ENCODE peak calls at places on chromosomes 16 and 17, in seven cellular contexts. One of them, this sample, is unnamed.

GRCh38 chr17:26782153-26782552 is 511.8 kb upstream of the WSB1 start:
- DNase-seq in ovary: peak
- DNase-seq in astrocyte of the spinal cord: no peak
- DNase-seq in CD8-positive, alpha-beta T cell: no peak
- DNase-seq in fibroblast of pulmonary artery: no peak
- DNase-seq in colonic mucosa: no peak
- DNase-seq in Peyer's patch: no peak
- DNase-seq in this sample: no peak

GRCh38 chr17:78925662-78926555 is 722 bp upstream of the TIMP2 start:
- DNase-seq in CD8-positive, alpha-beta T cell: no peak
- DNase-seq in Peyer's patch: peak
- DNase-seq in fibroblast of pulmonary artery: peak
- DNase-seq in astrocyte of the spinal cord: peak
- DNase-seq in colonic mucosa: peak
- DNase-seq in ovary: peak
- DNase-seq in this sample: peak

GRCh38 chr16:49620158-49620867 is 235.6 kb downstream of the ZNF423 start:
- DNase-seq in fibroblast of pulmonary artery: peak
- DNase-seq in Peyer's patch: peak
- DNase-seq in astrocyte of the spinal cord: peak
- DNase-seq in ovary: peak
- DNase-seq in colonic mucosa: peak
- DNase-seq in CD8-positive, alpha-beta T cell: no peak
- DNase-seq in this sample: peak

GRCh38 chr16:1612320-1613111 is at the start of gene CRAMP1:
- DNase-seq in CD8-positive, alpha-beta T cell: no peak
- DNase-seq in colonic mucosa: peak
- DNase-seq in astrocyte of the spinal cord: no peak
- DNase-seq in Peyer's patch: peak
- DNase-seq in ovary: no peak
- DNase-seq in fibroblast of pulmonary artery: no peak
- DNase-seq in this sample: no peak

GRCh38 chr17:5816491-5816890 is 232.2 kb upstream of the NLRP1 start:
- DNase-seq in astrocyte of the spinal cord: no peak
- DNase-seq in CD8-positive, alpha-beta T cell: no peak
- DNase-seq in ovary: no peak
- DNase-seq in fibroblast of pulmonary artery: no peak
- DNase-seq in Peyer's patch: no peak
- DNase-seq in colonic mucosa: no peak
- DNase-seq in this sample: no peak

GRCh38 chr16:15033309-15033707 is 22.6 kb downstream of the NTAN1 start:
- DNase-seq in astrocyte of the spinal cord: no peak
- DNase-seq in fibroblast of pulmonary artery: no peak
- DNase-seq in CD8-positive, alpha-beta T cell: no peak
- DNase-seq in Peyer's patch: peak
- DNase-seq in colonic mucosa: no peak
- DNase-seq in ovary: no peak
- DNase-seq in this sample: no peak

GRCh38 chr17:67801626-67802175 is 23.6 kb upstream of the BPTF start:
- DNase-seq in astrocyte of the spinal cord: no peak
- DNase-seq in CD8-positive, alpha-beta T cell: no peak
- DNase-seq in Peyer's patch: no peak
- DNase-seq in fibroblast of pulmonary artery: no peak
- DNase-seq in colonic mucosa: no peak
- DNase-seq in ovary: no peak
- DNase-seq in this sample: no peak

GRCh38 chr17:46929413-46929812 is 6.5 kb downstream of the GOSR2 start:
- DNase-seq in CD8-positive, alpha-beta T cell: no peak
- DNase-seq in fibroblast of pulmonary artery: no peak
- DNase-seq in ovary: no peak
- DNase-seq in colonic mucosa: no peak
- DNase-seq in astrocyte of the spinal cord: no peak
- DNase-seq in Peyer's patch: peak
- DNase-seq in this sample: no peak

GRCh38 chr17:74599531-74599939 is 7.5 kb upstream of the CD300LD start:
- DNase-seq in colonic mucosa: no peak
- DNase-seq in Peyer's patch: peak
- DNase-seq in astrocyte of the spinal cord: no peak
- DNase-seq in CD8-positive, alpha-beta T cell: no peak
- DNase-seq in fibroblast of pulmonary artery: no peak
- DNase-seq in ovary: no peak
- DNase-seq in this sample: no peak

GRCh38 chr16:17396762-17397498 is 73.8 kb downstream of the XYLT1 start:
- DNase-seq in colonic mucosa: peak
- DNase-seq in astrocyte of the spinal cord: peak
- DNase-seq in CD8-positive, alpha-beta T cell: no peak
- DNase-seq in fibroblast of pulmonary artery: peak
- DNase-seq in Peyer's patch: peak
- DNase-seq in ovary: peak
- DNase-seq in this sample: peak

GRCh38 chr16:2983706-2984136 is 3.5 kb upstream of the PKMYT1 start:
- DNase-seq in astrocyte of the spinal cord: peak
- DNase-seq in colonic mucosa: peak
- DNase-seq in Peyer's patch: peak
- DNase-seq in fibroblast of pulmonary artery: peak
- DNase-seq in ovary: peak
- DNase-seq in CD8-positive, alpha-beta T cell: peak
- DNase-seq in this sample: peak

GRCh38 chr16:180101-180920 is at the start of gene HBQ1:
- DNase-seq in Peyer's patch: peak
- DNase-seq in fibroblast of pulmonary artery: peak
- DNase-seq in ovary: peak
- DNase-seq in CD8-positive, alpha-beta T cell: peak
- DNase-seq in colonic mucosa: no peak
- DNase-seq in astrocyte of the spinal cord: peak
- DNase-seq in this sample: no peak

GRCh38 chr16:14505846-14506245 is 124.2 kb downstream of the PARN start:
- DNase-seq in Peyer's patch: no peak
- DNase-seq in colonic mucosa: no peak
- DNase-seq in CD8-positive, alpha-beta T cell: no peak
- DNase-seq in astrocyte of the spinal cord: peak
- DNase-seq in ovary: no peak
- DNase-seq in fibroblast of pulmonary artery: peak
- DNase-seq in this sample: peak

GRCh38 chr17:28720247-28720996 is 637 bp downstream of the RPL23A start:
- DNase-seq in colonic mucosa: no peak
- DNase-seq in CD8-positive, alpha-beta T cell: no peak
- DNase-seq in ovary: no peak
- DNase-seq in Peyer's patch: no peak
- DNase-seq in fibroblast of pulmonary artery: no peak
- DNase-seq in astrocyte of the spinal cord: no peak
- DNase-seq in this sample: no peak

GRCh38 chr16:89859809-89860075 is 13.7 kb upstream of the TCF25 start:
- DNase-seq in ovary: no peak
- DNase-seq in Peyer's patch: no peak
- DNase-seq in fibroblast of pulmonary artery: no peak
- DNase-seq in astrocyte of the spinal cord: no peak
- DNase-seq in CD8-positive, alpha-beta T cell: no peak
- DNase-seq in colonic mucosa: no peak
- DNase-seq in this sample: no peak

GRCh38 chr16:57374067-57374534 is 1.8 kb downstream of the CX3CL1 start:
- DNase-seq in fibroblast of pulmonary artery: peak
- DNase-seq in CD8-positive, alpha-beta T cell: no peak
- DNase-seq in colonic mucosa: no peak
- DNase-seq in astrocyte of the spinal cord: no peak
- DNase-seq in Peyer's patch: no peak
- DNase-seq in ovary: no peak
- DNase-seq in this sample: peak

GRCh38 chr16:85602831-85603755 is 10.0 kb upstream of the GSE1 start:
- DNase-seq in CD8-positive, alpha-beta T cell: no peak
- DNase-seq in ovary: no peak
- DNase-seq in astrocyte of the spinal cord: no peak
- DNase-seq in fibroblast of pulmonary artery: no peak
- DNase-seq in Peyer's patch: no peak
- DNase-seq in colonic mucosa: no peak
- DNase-seq in this sample: no peak

DNA sequence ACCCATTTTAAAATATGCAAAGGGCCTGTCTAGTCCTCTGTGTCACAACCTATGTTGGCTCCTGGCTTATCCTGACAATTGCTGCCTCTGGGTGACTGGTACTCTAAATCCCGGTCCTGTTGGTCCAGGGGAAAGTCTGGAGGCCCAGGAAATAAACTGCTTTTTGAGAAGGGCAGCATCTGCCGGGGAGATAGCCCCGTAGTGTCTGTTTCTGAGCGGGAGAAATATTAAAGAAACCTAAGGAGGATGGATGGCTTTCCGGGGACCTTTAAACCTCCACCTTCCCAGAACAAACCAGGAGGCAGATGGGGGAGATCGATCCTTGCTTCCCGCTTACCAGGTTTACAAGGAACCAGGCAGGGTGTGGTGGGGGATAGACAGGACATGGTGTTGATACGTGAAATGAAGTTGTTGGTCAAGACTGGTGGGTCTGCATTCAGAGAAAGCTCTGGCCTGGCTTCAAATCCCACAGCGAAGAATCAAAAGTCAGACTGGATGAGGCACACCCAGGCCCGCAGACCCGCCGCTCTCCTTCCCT is 3.8 kb downstream of the HOXB2 start:
- DNase-seq in astrocyte of the spinal cord: peak
- DNase-seq in ovary: no peak
- DNase-seq in colonic mucosa: no peak
- DNase-seq in fibroblast of pulmonary artery: no peak
- DNase-seq in Peyer's patch: no peak
- DNase-seq in CD8-positive, alpha-beta T cell: no peak
- DNase-seq in this sample: no peak
- H3K4me3 ChIP-seq in astrocyte of the spinal cord: peak
- H3K4me3 ChIP-seq in ovary: peak
- H3K4me3 ChIP-seq in colonic mucosa: peak
- H3K4me3 ChIP-seq in fibroblast of pulmonary artery: peak
- H3K4me3 ChIP-seq in Peyer's patch: peak
- H3K4me3 ChIP-seq in CD8-positive, alpha-beta T cell: peak
- H3K4me3 ChIP-seq in this sample: peak

GRCh38 chr16:23072769-23073549 is 76.3 kb downstream of the USP31 start:
- DNase-seq in colonic mucosa: no peak
- DNase-seq in fibroblast of pulmonary artery: peak
- DNase-seq in CD8-positive, alpha-beta T cell: no peak
- DNase-seq in Peyer's patch: no peak
- DNase-seq in astrocyte of the spinal cord: peak
- DNase-seq in ovary: no peak
- DNase-seq in this sample: peak
- TF ChIP-seq CTCF in colonic mucosa: no peak
- TF ChIP-seq CTCF in fibroblast of pulmonary artery: no peak
- TF ChIP-seq CTCF in CD8-positive, alpha-beta T cell: no peak
- TF ChIP-seq CTCF in Peyer's patch: no peak
- TF ChIP-seq CTCF in astrocyte of the spinal cord: no peak
- TF ChIP-seq CTCF in ovary: no peak
- TF ChIP-seq CTCF in this sample: no peak

GRCh38 chr17:50636804-50637195 is 2.1 kb downstream of the ABCC3 start:
- DNase-seq in ovary: no peak
- DNase-seq in colonic mucosa: no peak
- DNase-seq in CD8-positive, alpha-beta T cell: no peak
- DNase-seq in Peyer's patch: no peak
- DNase-seq in fibroblast of pulmonary artery: no peak
- DNase-seq in astrocyte of the spinal cord: no peak
- DNase-seq in this sample: no peak

GRCh38 chr17:50636145-50636803 is 1.6 kb downstream of the ABCC3 start:
- DNase-seq in colonic mucosa: no peak
- DNase-seq in Peyer's patch: peak
- DNase-seq in ovary: peak
- DNase-seq in astrocyte of the spinal cord: no peak
- DNase-seq in fibroblast of pulmonary artery: no peak
- DNase-seq in CD8-positive, alpha-beta T cell: no peak
- DNase-seq in this sample: no peak

GRCh38 chr17:50638851-50639767 is 4.4 kb downstream of the ABCC3 start:
- DNase-seq in fibroblast of pulmonary artery: peak
- DNase-seq in Peyer's patch: peak
- DNase-seq in CD8-positive, alpha-beta T cell: no peak
- DNase-seq in colonic mucosa: peak
- DNase-seq in astrocyte of the spinal cord: peak
- DNase-seq in ovary: peak
- DNase-seq in this sample: peak

GRCh38 chr17:50637829-50638571 is 3.3 kb downstream of the ABCC3 start:
- DNase-seq in astrocyte of the spinal cord: no peak
- DNase-seq in colonic mucosa: peak
- DNase-seq in fibroblast of pulmonary artery: no peak
- DNase-seq in Peyer's patch: no peak
- DNase-seq in ovary: peak
- DNase-seq in CD8-positive, alpha-beta T cell: no peak
- DNase-seq in this sample: no peak

GRCh38 chr17:50638572-50638850 is 3.8 kb downstream of the ABCC3 start:
- DNase-seq in fibroblast of pulmonary artery: peak
- DNase-seq in ovary: no peak
- DNase-seq in colonic mucosa: no peak
- DNase-seq in astrocyte of the spinal cord: no peak
- DNase-seq in Peyer's patch: no peak
- DNase-seq in CD8-positive, alpha-beta T cell: no peak
- DNase-seq in this sample: peak
- H3K4me3 ChIP-seq in fibroblast of pulmonary artery: no peak
- H3K4me3 ChIP-seq in ovary: no peak
- H3K4me3 ChIP-seq in colonic mucosa: no peak
- H3K4me3 ChIP-seq in astrocyte of the spinal cord: no peak
- H3K4me3 ChIP-seq in Peyer's patch: no peak
- H3K4me3 ChIP-seq in CD8-positive, alpha-beta T cell: no peak
- H3K4me3 ChIP-seq in this sample: no peak

DNA sequence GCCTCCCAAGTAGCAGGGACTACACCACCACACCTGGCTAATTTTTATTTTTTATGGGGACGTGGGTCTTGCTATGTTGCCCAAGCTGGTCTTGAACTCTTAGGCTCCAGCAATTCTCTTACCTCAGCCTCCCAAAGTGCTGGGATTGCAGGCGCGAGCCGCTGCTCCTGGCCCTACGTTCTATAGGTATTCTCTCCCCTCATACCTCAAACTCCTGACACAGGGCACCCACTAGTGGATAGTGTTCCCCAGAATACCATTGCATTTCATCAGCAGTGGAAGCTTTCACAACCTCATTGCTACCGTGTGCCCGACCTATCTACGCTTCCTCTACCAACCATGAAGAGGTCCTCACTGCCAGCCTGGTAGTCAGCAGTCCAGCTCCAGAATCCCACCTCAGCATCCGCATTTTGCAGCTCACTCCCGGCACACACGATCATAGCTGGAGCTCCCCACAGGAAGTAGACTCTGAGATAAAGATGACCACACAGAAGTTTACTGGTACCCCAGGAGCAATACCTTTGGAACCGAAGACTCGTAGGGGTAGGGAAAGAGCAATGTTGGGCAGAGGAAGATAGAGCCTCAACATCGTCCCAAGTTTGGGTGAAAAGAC is 9.3 kb downstream of the CTRB2 start:
- DNase-seq in fibroblast of pulmonary artery: peak
- DNase-seq in colonic mucosa: no peak
- DNase-seq in CD8-positive, alpha-beta T cell: no peak
- DNase-seq in ovary: no peak
- DNase-seq in Peyer's patch: no peak
- DNase-seq in astrocyte of the spinal cord: no peak
- DNase-seq in this sample: no peak
- TF ChIP-seq CTCF in fibroblast of pulmonary artery: no peak
- TF ChIP-seq CTCF in colonic mucosa: no peak
- TF ChIP-seq CTCF in CD8-positive, alpha-beta T cell: no peak
- TF ChIP-seq CTCF in ovary: no peak
- TF ChIP-seq CTCF in Peyer's patch: no peak
- TF ChIP-seq CTCF in astrocyte of the spinal cord: no peak
- TF ChIP-seq CTCF in this sample: no peak

GRCh38 chr17:77445908-77446535 is 305.3 kb downstream of the SEC14L1 start:
- DNase-seq in fibroblast of pulmonary artery: peak
- DNase-seq in Peyer's patch: peak
- DNase-seq in CD8-positive, alpha-beta T cell: peak
- DNase-seq in ovary: no peak
- DNase-seq in astrocyte of the spinal cord: no peak
- DNase-seq in colonic mucosa: peak
- DNase-seq in this sample: no peak
- H3K4me3 ChIP-seq in fibroblast of pulmonary artery: no peak
- H3K4me3 ChIP-seq in Peyer's patch: peak
- H3K4me3 ChIP-seq in CD8-positive, alpha-beta T cell: peak
- H3K4me3 ChIP-seq in ovary: no peak
- H3K4me3 ChIP-seq in astrocyte of the spinal cord: no peak
- H3K4me3 ChIP-seq in colonic mucosa: peak
- H3K4me3 ChIP-seq in this sample: no peak

This sample was measured in fibroblast of mammary gland.